ENCODE peak calls at places on chromosome 22, in five cellular contexts. D is HCT116, A is suprapubic skin, V is gastrocnemius medialis, Q is adrenal gland. Y is an unnamed sample.

GRCh38 chr22:25970348-25970995 is 198.8 kb upstream of the SEZ6L start:
- DNase-seq in V (peak), Q (no peak), D (no peak), A (no peak), Y (no peak)

GRCh38 chr22:30609260-30610185 is 2.5 kb downstream of the TCN2 start:
- DNase-seq in D (no peak), A (no peak), V (peak), Q (peak), Y (no peak)

GRCh38 chr22:18984564-18984963 is 48.5 kb upstream of the PRODH start:
- DNase-seq in Q (no peak), D (no peak), A (no peak), V (no peak), Y (peak)

GRCh38 chr22:27381960-27382742 is 419.4 kb downstream of the MN1 start:
- DNase-seq in Q (no peak), D (no peak), V (no peak), A (no peak), Y (no peak)

GRCh38 chr22:36368359-36368983 is 19.3 kb downstream of the MYH9 start:
- DNase-seq in Q (peak), A (no peak), V (no peak), D (no peak), Y (no peak)

GRCh38 chr22:50143096-50143495 is 27.4 kb upstream of the PANX2 start:
- DNase-seq in V (no peak), Q (no peak), D (no peak), A (peak), Y (no peak)

GRCh38 chr22:23180893-23181762 is 819 bp downstream of the BCR start:
- DNase-seq in A (no peak), D (no peak), V (no peak), Q (no peak), Y (no peak)

GRCh38 chr22:39593061-39593930 is 22.7 kb downstream of the CACNA1I start:
- DNase-seq in Q (peak), D (no peak), V (no peak), A (no peak), Y (no peak)

GRCh38 chr22:45201678-45202332 is 38.1 kb downstream of the NUP50 start:
- DNase-seq in Q (no peak), V (no peak), A (no peak), D (no peak), Y (no peak)

GRCh38 chr22:21816472-21816786 is 51.0 kb downstream of the MAPK1 start:
- DNase-seq in A (no peak), D (no peak), V (no peak), Q (no peak), Y (no peak)

GRCh38 chr22:37269930-37270678 is 12.2 kb upstream of the CYTH4 start:
- DNase-seq in V (no peak), Q (no peak), D (no peak), A (no peak), Y (no peak)

GRCh38 chr22:37569009-37569920 is 9.0 kb downstream of the CDC42EP1 start:
- DNase-seq in A (peak), V (no peak), D (no peak), Q (no peak), Y (no peak)

GRCh38 chr22:28297504-28297903 is 378.4 kb upstream of the PITPNB start:
- DNase-seq in Q (no peak), A (no peak), V (no peak), D (no peak), Y (no peak)

GRCh38 chr22:20495861-20496681 is 476 bp upstream of the KLHL22 start:
- DNase-seq in V (peak), A (peak), D (peak), Q (peak), Y (peak)
- TF ChIP-seq POLR2A in V (peak), A (peak), D (peak), Q (peak), Y (no peak)

DNA sequence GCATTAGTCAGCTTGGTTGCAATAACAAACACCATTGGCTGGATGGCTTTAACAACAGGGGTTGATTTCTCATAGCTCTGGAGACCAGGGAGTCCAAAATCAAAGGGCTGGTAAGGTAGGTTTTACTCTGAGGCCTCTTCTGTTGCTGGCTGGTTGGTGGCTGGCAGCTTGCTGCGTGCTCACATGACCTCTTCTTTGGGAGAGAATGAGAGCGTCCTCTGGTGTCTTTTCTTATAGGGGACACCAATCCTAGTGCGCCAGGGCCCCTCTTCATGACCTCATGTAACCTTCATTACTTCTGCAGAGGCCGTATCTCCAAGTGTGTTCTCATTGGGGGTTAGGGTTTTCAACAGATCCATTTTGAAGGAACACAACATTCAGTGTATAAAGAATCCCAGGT is 1308.3 kb downstream of the TBC1D22A start:
- DNase-seq in A (no peak), V (no peak), Q (no peak), D (no peak), Y (no peak)
- TF ChIP-seq CTCF in A (no peak), V (no peak), Q (no peak), D (no peak), Y (no peak)

DNA sequence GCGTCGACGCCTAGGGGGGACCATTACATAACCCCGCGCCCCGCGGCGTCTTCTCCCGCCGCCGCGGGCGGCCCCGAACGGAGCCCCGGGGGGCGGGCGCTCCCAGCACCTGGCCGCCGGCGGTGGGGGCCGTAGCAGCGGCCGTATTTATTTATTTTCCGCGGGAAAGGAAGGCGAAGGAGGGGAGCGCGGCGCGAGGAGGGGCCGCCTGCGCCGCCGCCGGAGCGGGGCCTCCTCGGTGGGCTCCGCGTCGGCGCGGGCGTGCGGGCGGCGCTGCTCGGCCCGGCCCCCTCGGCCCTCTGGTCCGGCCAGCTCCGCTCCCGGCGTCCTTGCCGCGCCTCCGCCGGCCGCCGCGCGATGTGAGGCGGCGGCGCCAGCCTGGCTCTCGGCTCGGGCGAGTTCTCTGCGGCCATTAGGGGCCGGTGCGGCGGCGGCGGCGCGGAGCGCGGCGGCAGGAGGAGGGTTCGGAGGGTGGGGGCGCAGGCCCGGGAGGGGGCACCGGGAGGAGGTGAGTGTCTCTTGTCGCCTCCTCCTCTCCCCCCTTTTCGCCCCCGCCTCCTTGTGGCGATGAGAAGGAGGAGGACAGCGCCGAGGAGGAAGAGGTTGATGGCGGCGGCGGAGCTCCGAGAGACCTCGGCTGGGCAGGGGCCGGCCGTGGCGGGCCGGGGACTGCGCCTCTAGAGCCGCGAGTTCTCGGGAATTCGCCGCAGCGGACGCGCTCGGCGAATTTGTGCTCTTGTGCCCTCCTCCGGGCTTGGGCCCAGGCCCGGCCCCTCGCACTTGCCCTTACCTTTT is at the start of gene EP300:
- DNase-seq in A (peak), V (peak), Q (peak), D (peak), Y (peak)
- TF ChIP-seq POLR2A in A (peak), V (peak), Q (peak), D (peak), Y (peak)

DNA sequence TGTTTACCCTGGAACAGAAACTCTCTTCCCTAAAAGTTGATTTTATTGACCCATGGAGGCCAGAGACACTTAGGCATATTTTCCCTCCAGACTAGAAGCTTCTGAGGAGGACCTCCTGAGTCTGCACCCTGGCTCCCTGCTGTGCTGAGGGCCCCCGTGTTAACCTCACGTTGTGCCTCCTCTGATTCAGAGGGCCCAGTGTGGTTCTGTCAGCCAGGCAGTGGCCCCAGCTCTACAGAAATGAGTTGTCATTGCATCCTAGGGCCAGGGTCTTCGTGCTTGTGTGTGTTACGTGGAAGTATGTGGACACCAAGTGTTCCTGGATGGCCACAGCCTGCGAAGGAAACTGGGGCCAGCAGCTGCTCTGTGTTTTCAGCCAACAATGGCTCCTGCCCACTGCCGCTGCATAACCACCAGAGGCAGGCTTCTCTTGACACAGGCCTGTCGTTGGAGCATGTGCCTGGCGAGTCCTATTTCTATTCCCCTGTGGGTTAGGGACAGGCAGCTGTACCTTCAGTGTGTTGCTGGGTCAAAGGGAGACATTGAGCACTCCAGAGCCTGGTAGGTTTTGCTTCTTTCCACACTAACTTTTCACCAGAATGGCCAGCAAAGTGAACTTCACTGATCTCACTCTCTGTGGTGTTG is 44.5 kb downstream of the MED15 start:
- DNase-seq in Q (peak), D (no peak), A (no peak), V (peak), Y (no peak)
- TF ChIP-seq CTCF in Q (peak), D (no peak), A (peak), V (peak), Y (no peak)

GRCh38 chr22:48303360-48303725 is 1524.3 kb downstream of the BRD1 start:
- DNase-seq in A (no peak), Q (no peak), D (no peak), V (no peak), Y (peak)
- TF ChIP-seq POLR2A in A (no peak), Q (no peak), D (no peak), V (no peak), Y (no peak)

GRCh38 chr22:49091917-49092545 is 735.6 kb downstream of the BRD1 start:
- DNase-seq in A (no peak), D (no peak), Q (no peak), V (no peak), Y (no peak)
- TF ChIP-seq CTCF in A (no peak), D (no peak), Q (no peak), V (no peak), Y (no peak)

GRCh38 chr22:41598081-41598480 is 8.4 kb upstream of the PMM1 start:
- DNase-seq in Q (no peak), D (no peak), A (no peak), V (no peak), Y (no peak)
- TF ChIP-seq POLR2A in Q (no peak), D (no peak), A (no peak), V (no peak), Y (no peak)